ENCODE peak calls at places on chromosomes 12 and 14, in six cellular contexts. E is NAMALWA, J is right atrium auricular region, O is Peyer's patch, G is substantia nigra, M is A549. A is an unnamed sample.

GRCh38 chr12:31897791-31898503 is 61.3 kb upstream of the RESF1 start:
- DNase-seq in M (no peak), O (peak), E (peak), J (no peak), G (no peak), A (peak)

GRCh38 chr14:38208825-38209562 is 1.3 kb downstream of the SSTR1 start:
- DNase-seq in E (no peak), O (peak), G (no peak), J (no peak), M (no peak), A (peak)

GRCh38 chr12:118549506-118550109 is 173.3 kb downstream of the SUDS3 start:
- DNase-seq in G (no peak), J (no peak), E (no peak), O (no peak), M (no peak), A (no peak)

GRCh38 chr14:50520947-50521815 is 11.2 kb downstream of the MAP4K5 start:
- DNase-seq in O (peak), G (no peak), E (no peak), M (peak), J (no peak), A (no peak)

GRCh38 chr12:132397934-132398385 is 68.6 kb upstream of the GALNT9 start:
- DNase-seq in E (no peak), J (no peak), G (no peak), O (peak), M (no peak), A (no peak)

GRCh38 chr12:98894412-98895085 is 249.5 kb downstream of the APAF1 start:
- DNase-seq in G (no peak), M (no peak), O (no peak), E (no peak), J (no peak), A (peak)

GRCh38 chr14:49497725-49498348 is 88.3 kb downstream of the RPS29 start:
- DNase-seq in G (no peak), M (peak), E (peak), O (no peak), J (no peak), A (peak)

GRCh38 chr14:74655597-74656389 is 43.8 kb upstream of the LTBP2 start:
- DNase-seq in E (no peak), G (no peak), M (no peak), O (no peak), J (no peak), A (no peak)

GRCh38 chr12:125025836-125026235 is 32.4 kb downstream of the BRI3BP start:
- DNase-seq in E (no peak), J (no peak), O (no peak), G (no peak), M (no peak), A (no peak)

GRCh38 chr12:107670999-107671643 is 14.5 kb upstream of the PWP1 start:
- DNase-seq in G (no peak), M (no peak), O (peak), J (no peak), E (peak), A (no peak)

GRCh38 chr12:108888031-108888430 is 8.1 kb downstream of the DAO start:
- DNase-seq in G (no peak), O (no peak), E (no peak), M (no peak), J (no peak), A (no peak)

GRCh38 chr12:10128687-10129086 is 1.3 kb downstream of the CLEC7A start:
- DNase-seq in O (no peak), G (no peak), J (no peak), M (no peak), E (no peak), A (no peak)

GRCh38 chr12:71061451-71061850 is 96.3 kb downstream of the TSPAN8 start:
- DNase-seq in J (no peak), M (no peak), O (peak), G (no peak), E (no peak), A (no peak)

GRCh38 chr14:29166507-29166906 is 399.9 kb downstream of the FOXG1 start:
- DNase-seq in E (no peak), O (no peak), J (no peak), G (no peak), M (no peak), A (no peak)

GRCh38 chr12:2745655-2746054 is 49.1 kb upstream of the FKBP4 start:
- DNase-seq in J (no peak), E (no peak), G (no peak), O (no peak), M (no peak), A (no peak)

GRCh38 chr12:120077260-120077659 is 39.3 kb downstream of the RAB35 start:
- DNase-seq in O (peak), J (no peak), G (no peak), E (no peak), M (no peak), A (no peak)

GRCh38 chr14:77859934-77860570 is 60.1 kb downstream of the ADCK1 start:
- DNase-seq in J (no peak), M (no peak), G (no peak), E (no peak), O (no peak), A (no peak)

GRCh38 chr14:104799239-104799599 is 1.7 kb upstream of the ZBTB42 start:
- DNase-seq in E (no peak), J (no peak), O (no peak), G (no peak), M (no peak), A (no peak)

GRCh38 chr12:62581288-62582064 is 114.8 kb downstream of the MON2 start:
- DNase-seq in M (peak), J (no peak), O (no peak), E (peak), G (no peak), A (peak)

GRCh38 chr14:77245820-77246219 is 25.2 kb downstream of the NGB start:
- DNase-seq in G (no peak), M (no peak), O (no peak), E (peak), J (no peak), A (no peak)

GRCh38 chr12:79688376-79689040 is 2.3 kb downstream of the PAWR start:
- DNase-seq in J (no peak), O (no peak), E (peak), M (no peak), G (no peak), A (no peak)

GRCh38 chr14:49692895-49693737 is at the start of gene KLHDC1:
- DNase-seq in O (peak), E (peak), M (peak), G (peak), J (peak), A (peak)

GRCh38 chr14:105485720-105486332 is 860 bp upstream of the CRIP1 start:
- DNase-seq in G (no peak), M (peak), J (no peak), O (peak), E (no peak), A (no peak)

GRCh38 chr14:105505101-105505500 is 14.1 kb downstream of the TEDC1 start:
- DNase-seq in M (no peak), G (no peak), E (no peak), J (no peak), O (no peak), A (no peak)

GRCh38 chr14:34137001-34137400 is 186.1 kb upstream of the EGLN3 start:
- DNase-seq in M (no peak), E (no peak), G (no peak), O (no peak), J (no peak), A (peak)

GRCh38 chr12:110109037-110109836 is 14.9 kb upstream of the IFT81 start:
- DNase-seq in O (peak), J (peak), M (peak), E (no peak), G (no peak), A (no peak)

GRCh38 chr12:93602897-93603668 is 30.6 kb downstream of the SOCS2 start:
- DNase-seq in J (no peak), G (no peak), M (no peak), O (no peak), E (no peak), A (no peak)

GRCh38 chr12:74747305-74747704 is 209.7 kb downstream of the ATXN7L3B start:
- DNase-seq in O (no peak), J (no peak), E (no peak), G (no peak), M (no peak), A (no peak)

GRCh38 chr14:26820101-26820500 is 222.3 kb upstream of the NOVA1 start:
- DNase-seq in E (no peak), O (no peak), G (no peak), M (no peak), J (no peak), A (no peak)

GRCh38 chr12:121958521-121959240 is 40.3 kb downstream of the CFAP251 start:
- DNase-seq in G (no peak), E (no peak), J (no peak), O (no peak), M (no peak), A (peak)

GRCh38 chr14:94953541-94954260 is 183.8 kb upstream of the GSC start:
- DNase-seq in E (no peak), O (no peak), J (no peak), M (no peak), G (no peak), A (no peak)

GRCh38 chr12:132831771-132832170 is 3.1 kb upstream of the GOLGA3 start:
- DNase-seq in M (no peak), G (no peak), O (no peak), J (no peak), E (no peak), A (no peak)

GRCh38 chr12:1591029-1591428 is 3.4 kb downstream of the FBXL14 start:
- DNase-seq in M (peak), E (peak), J (no peak), O (peak), G (no peak), A (no peak)